ENCODE peak calls at places on chromosomes 3 and 15, in ten cellular contexts. One of them, this sample, is unnamed.
A peak's percentile ranks its signal among the peaks of the same experiment; 100 is the strongest.

GRCh38 chr3:120039642-120040610 is 54.3 kb downstream of the GSK3B start:
- DNase-seq in astrocyte of the spinal cord: no peak
- DNase-seq in kidney: no peak
- DNase-seq in mesothelial cell of epicardium: no peak
- DNase-seq in fibroblast of pulmonary artery: no peak
- DNase-seq in BJ: no peak
- DNase-seq in GM23338: peak; percentile 83
- DNase-seq in body of pancreas: no peak
- DNase-seq in astrocyte: peak; percentile 9
- DNase-seq in uterus: no peak
- DNase-seq in this sample: no peak

GRCh38 chr3:141410408-141410807 is 42.1 kb downstream of the ZBTB38 start:
- DNase-seq in astrocyte of the spinal cord: peak; percentile 70
- DNase-seq in kidney: no peak
- DNase-seq in mesothelial cell of epicardium: no peak
- DNase-seq in fibroblast of pulmonary artery: peak; percentile 94
- DNase-seq in BJ: no peak
- DNase-seq in GM23338: no peak
- DNase-seq in body of pancreas: peak; percentile 60
- DNase-seq in astrocyte: peak; percentile 55
- DNase-seq in uterus: peak; percentile 73
- DNase-seq in this sample: no peak

GRCh38 chr3:32430900-32431299 is 39.2 kb downstream of the CMTM7 start:
- DNase-seq in astrocyte of the spinal cord: no peak
- DNase-seq in kidney: no peak
- DNase-seq in mesothelial cell of epicardium: no peak
- DNase-seq in fibroblast of pulmonary artery: no peak
- DNase-seq in BJ: no peak
- DNase-seq in GM23338: no peak
- DNase-seq in body of pancreas: no peak
- DNase-seq in astrocyte: no peak
- DNase-seq in uterus: no peak
- DNase-seq in this sample: no peak

GRCh38 chr3:42192334-42193200 is 73.4 kb downstream of the CCK start:
- DNase-seq in astrocyte of the spinal cord: peak; percentile 35
- DNase-seq in kidney: no peak
- DNase-seq in mesothelial cell of epicardium: no peak
- DNase-seq in fibroblast of pulmonary artery: peak; percentile 21
- DNase-seq in BJ: no peak
- DNase-seq in GM23338: no peak
- DNase-seq in body of pancreas: no peak
- DNase-seq in astrocyte: peak; percentile 40
- DNase-seq in uterus: no peak
- DNase-seq in this sample: no peak

GRCh38 chr3:150803440-150803985 is 40.5 kb upstream of the SIAH2 start:
- DNase-seq in astrocyte of the spinal cord: no peak
- DNase-seq in kidney: no peak
- DNase-seq in mesothelial cell of epicardium: no peak
- DNase-seq in fibroblast of pulmonary artery: no peak
- DNase-seq in BJ: no peak
- DNase-seq in GM23338: peak; percentile 12
- DNase-seq in body of pancreas: no peak
- DNase-seq in astrocyte: no peak
- DNase-seq in uterus: no peak
- DNase-seq in this sample: no peak

GRCh38 chr3:3109407-3110298 is 521 bp downstream of the IL5RA start:
- DNase-seq in astrocyte of the spinal cord: no peak
- DNase-seq in kidney: no peak
- DNase-seq in mesothelial cell of epicardium: no peak
- DNase-seq in fibroblast of pulmonary artery: peak; percentile 8
- DNase-seq in BJ: no peak
- DNase-seq in GM23338: no peak
- DNase-seq in body of pancreas: no peak
- DNase-seq in astrocyte: no peak
- DNase-seq in uterus: no peak
- DNase-seq in this sample: no peak

GRCh38 chr3:59690886-59691285 is 641.1 kb upstream of the CFAP20DC start:
- DNase-seq in astrocyte of the spinal cord: no peak
- DNase-seq in kidney: no peak
- DNase-seq in mesothelial cell of epicardium: no peak
- DNase-seq in fibroblast of pulmonary artery: no peak
- DNase-seq in BJ: no peak
- DNase-seq in GM23338: no peak
- DNase-seq in body of pancreas: no peak
- DNase-seq in astrocyte: no peak
- DNase-seq in uterus: no peak
- DNase-seq in this sample: no peak

GRCh38 chr15:74906193-74906449 is 530 bp downstream of the FAM219B start:
- DNase-seq in astrocyte of the spinal cord: no peak
- DNase-seq in kidney: no peak
- DNase-seq in mesothelial cell of epicardium: no peak
- DNase-seq in fibroblast of pulmonary artery: peak; percentile 20
- DNase-seq in BJ: no peak
- DNase-seq in GM23338: peak; percentile 57
- DNase-seq in body of pancreas: peak; percentile 50
- DNase-seq in astrocyte: no peak
- DNase-seq in uterus: no peak
- DNase-seq in this sample: no peak

GRCh38 chr15:47741907-47742306 is 24.6 kb downstream of the SEMA6D start:
- DNase-seq in astrocyte of the spinal cord: no peak
- DNase-seq in kidney: no peak
- DNase-seq in mesothelial cell of epicardium: no peak
- DNase-seq in fibroblast of pulmonary artery: no peak
- DNase-seq in BJ: no peak
- DNase-seq in GM23338: no peak
- DNase-seq in body of pancreas: no peak
- DNase-seq in astrocyte: no peak
- DNase-seq in uterus: no peak
- DNase-seq in this sample: no peak

GRCh38 chr15:63094495-63094931 is 27.1 kb upstream of the LACTB start:
- DNase-seq in astrocyte of the spinal cord: peak; percentile 77
- DNase-seq in kidney: no peak
- DNase-seq in mesothelial cell of epicardium: no peak
- DNase-seq in fibroblast of pulmonary artery: peak; percentile 58
- DNase-seq in BJ: no peak
- DNase-seq in GM23338: no peak
- DNase-seq in body of pancreas: no peak
- DNase-seq in astrocyte: peak; percentile 82
- DNase-seq in uterus: no peak
- DNase-seq in this sample: no peak

GRCh38 chr3:17057316-17057715 is 172.6 kb downstream of the PLCL2 start:
- DNase-seq in astrocyte of the spinal cord: peak; percentile 56
- DNase-seq in kidney: no peak
- DNase-seq in mesothelial cell of epicardium: no peak
- DNase-seq in fibroblast of pulmonary artery: peak; percentile 13
- DNase-seq in BJ: peak; percentile 49
- DNase-seq in GM23338: no peak
- DNase-seq in body of pancreas: no peak
- DNase-seq in astrocyte: peak; percentile 46
- DNase-seq in uterus: no peak
- DNase-seq in this sample: no peak

GRCh38 chr15:70121656-70122297 is 24.1 kb upstream of the TLE3 start:
- DNase-seq in astrocyte of the spinal cord: peak; percentile 81
- DNase-seq in kidney: peak; percentile 87
- DNase-seq in mesothelial cell of epicardium: no peak
- DNase-seq in fibroblast of pulmonary artery: peak; percentile 91
- DNase-seq in BJ: no peak
- DNase-seq in GM23338: no peak
- DNase-seq in body of pancreas: peak; percentile 34
- DNase-seq in astrocyte: peak; percentile 97
- DNase-seq in uterus: peak; percentile 87
- DNase-seq in this sample: no peak

GRCh38 chr15:84865074-84865569 is 19.3 kb upstream of the SLC28A1 start:
- DNase-seq in astrocyte of the spinal cord: no peak
- DNase-seq in kidney: no peak
- DNase-seq in mesothelial cell of epicardium: no peak
- DNase-seq in fibroblast of pulmonary artery: no peak
- DNase-seq in BJ: no peak
- DNase-seq in GM23338: no peak
- DNase-seq in body of pancreas: no peak
- DNase-seq in astrocyte: no peak
- DNase-seq in uterus: no peak
- DNase-seq in this sample: no peak

GRCh38 chr15:84859651-84860050 is 24.8 kb upstream of the SLC28A1 start:
- DNase-seq in astrocyte of the spinal cord: no peak
- DNase-seq in kidney: peak; percentile 70
- DNase-seq in mesothelial cell of epicardium: no peak
- DNase-seq in fibroblast of pulmonary artery: no peak
- DNase-seq in BJ: no peak
- DNase-seq in GM23338: no peak
- DNase-seq in body of pancreas: no peak
- DNase-seq in astrocyte: no peak
- DNase-seq in uterus: no peak
- DNase-seq in this sample: no peak

GRCh38 chr15:84864429-84864795 is 20.1 kb upstream of the SLC28A1 start:
- DNase-seq in astrocyte of the spinal cord: no peak
- DNase-seq in kidney: no peak
- DNase-seq in mesothelial cell of epicardium: no peak
- DNase-seq in fibroblast of pulmonary artery: no peak
- DNase-seq in BJ: no peak
- DNase-seq in GM23338: no peak
- DNase-seq in body of pancreas: no peak
- DNase-seq in astrocyte: no peak
- DNase-seq in uterus: no peak
- DNase-seq in this sample: no peak

GRCh38 chr15:84862214-84862975 is 22.1 kb upstream of the SLC28A1 start:
- DNase-seq in astrocyte of the spinal cord: no peak
- DNase-seq in kidney: no peak
- DNase-seq in mesothelial cell of epicardium: no peak
- DNase-seq in fibroblast of pulmonary artery: no peak
- DNase-seq in BJ: no peak
- DNase-seq in GM23338: no peak
- DNase-seq in body of pancreas: no peak
- DNase-seq in astrocyte: no peak
- DNase-seq in uterus: no peak
- DNase-seq in this sample: no peak

GRCh38 chr15:84863480-84864428 is 20.7 kb upstream of the SLC28A1 start:
- DNase-seq in astrocyte of the spinal cord: no peak
- DNase-seq in kidney: no peak
- DNase-seq in mesothelial cell of epicardium: no peak
- DNase-seq in fibroblast of pulmonary artery: peak; percentile 59
- DNase-seq in BJ: no peak
- DNase-seq in GM23338: no peak
- DNase-seq in body of pancreas: no peak
- DNase-seq in astrocyte: peak; percentile 6
- DNase-seq in uterus: no peak
- DNase-seq in this sample: no peak
- TF ChIP-seq CTCF in astrocyte of the spinal cord: no peak
- TF ChIP-seq CTCF in kidney: peak; percentile 3
- TF ChIP-seq CTCF in mesothelial cell of epicardium: no peak
- TF ChIP-seq CTCF in fibroblast of pulmonary artery: peak; percentile 44
- TF ChIP-seq CTCF in BJ: peak; percentile 18
- TF ChIP-seq CTCF in GM23338: peak; percentile 35
- TF ChIP-seq CTCF in body of pancreas: no peak
- TF ChIP-seq CTCF in astrocyte: no peak
- TF ChIP-seq CTCF in uterus: peak; percentile 52
- TF ChIP-seq CTCF in this sample: no peak

DNA sequence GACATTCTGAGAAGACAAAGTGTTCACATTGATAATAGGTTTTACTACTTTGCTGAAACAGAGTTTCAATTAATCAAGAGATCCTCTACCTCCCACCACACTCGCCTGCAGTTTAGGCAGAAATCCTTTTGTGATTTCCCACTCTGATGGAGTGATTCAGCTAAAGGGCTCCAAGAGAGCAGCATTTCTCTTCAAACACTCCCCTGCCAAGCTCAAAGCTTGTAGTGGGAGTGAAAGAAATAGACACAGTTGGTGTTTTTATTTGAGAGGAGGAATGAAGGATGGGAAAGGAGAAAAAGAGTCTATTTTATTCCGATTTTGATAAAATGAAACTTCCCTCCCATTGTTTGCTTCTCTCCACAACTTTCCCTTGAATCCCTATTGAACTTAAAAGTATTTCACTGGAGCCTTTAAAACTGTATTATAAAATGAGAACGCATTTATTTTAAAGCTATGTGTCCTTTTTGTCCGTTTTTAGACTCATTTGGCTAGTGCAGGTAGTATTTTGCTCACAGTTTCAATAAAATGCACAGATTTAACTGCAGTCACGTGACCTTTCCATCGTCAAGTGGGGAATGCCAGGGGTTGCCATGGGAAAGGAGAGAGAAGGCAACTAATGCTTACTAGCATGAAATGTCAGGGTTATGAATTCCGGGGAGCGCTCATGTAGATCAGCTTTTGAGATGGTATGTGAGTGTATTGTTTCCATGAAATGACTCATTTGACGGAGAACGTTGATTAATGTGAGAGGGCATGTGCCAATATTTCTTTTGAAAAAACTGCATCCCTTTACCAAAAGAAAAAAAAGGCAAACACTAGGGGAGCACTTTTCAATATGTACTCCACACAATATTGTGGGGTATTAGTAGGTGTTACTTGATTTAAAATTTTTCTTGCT is 7.7 kb upstream of the OSBPL11 start:
- DNase-seq in astrocyte of the spinal cord: peak; percentile 54
- DNase-seq in kidney: no peak
- DNase-seq in mesothelial cell of epicardium: no peak
- DNase-seq in fibroblast of pulmonary artery: peak; percentile 90
- DNase-seq in BJ: no peak
- DNase-seq in GM23338: no peak
- DNase-seq in body of pancreas: peak; percentile 14
- DNase-seq in astrocyte: peak; percentile 83
- DNase-seq in uterus: no peak
- DNase-seq in this sample: no peak
- TF ChIP-seq CTCF in astrocyte of the spinal cord: no peak
- TF ChIP-seq CTCF in kidney: no peak
- TF ChIP-seq CTCF in mesothelial cell of epicardium: no peak
- TF ChIP-seq CTCF in fibroblast of pulmonary artery: peak; percentile 45
- TF ChIP-seq CTCF in BJ: no peak
- TF ChIP-seq CTCF in GM23338: no peak
- TF ChIP-seq CTCF in body of pancreas: peak; percentile 22
- TF ChIP-seq CTCF in astrocyte: peak; percentile 19
- TF ChIP-seq CTCF in uterus: no peak
- TF ChIP-seq CTCF in this sample: no peak

DNA sequence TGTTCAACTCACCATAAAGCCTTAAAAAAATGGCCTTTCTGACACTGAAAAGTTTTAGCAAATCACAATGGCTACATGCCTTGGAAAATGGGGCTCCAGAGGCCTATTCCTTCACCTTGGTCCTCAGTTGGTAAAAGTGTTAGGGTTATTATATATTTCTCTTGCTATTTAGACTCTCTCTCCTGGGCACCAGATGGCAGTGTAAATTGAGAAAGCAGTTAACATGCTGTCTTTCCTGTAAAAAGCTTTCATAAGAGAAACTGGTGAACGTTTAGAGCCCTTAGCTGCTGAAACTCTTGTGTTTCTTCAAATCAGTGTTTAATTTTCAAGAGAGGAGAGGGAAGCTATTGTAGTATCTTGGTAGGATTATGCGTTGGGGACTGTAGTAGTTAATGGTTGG is 89.9 kb downstream of the LRTM1 start:
- DNase-seq in astrocyte of the spinal cord: peak; percentile 54
- DNase-seq in kidney: no peak
- DNase-seq in mesothelial cell of epicardium: no peak
- DNase-seq in fibroblast of pulmonary artery: peak; percentile 18
- DNase-seq in BJ: no peak
- DNase-seq in GM23338: no peak
- DNase-seq in body of pancreas: no peak
- DNase-seq in astrocyte: no peak
- DNase-seq in uterus: no peak
- DNase-seq in this sample: no peak
- TF ChIP-seq CTCF in astrocyte of the spinal cord: peak; percentile 42
- TF ChIP-seq CTCF in kidney: no peak
- TF ChIP-seq CTCF in mesothelial cell of epicardium: no peak
- TF ChIP-seq CTCF in fibroblast of pulmonary artery: peak; percentile 20
- TF ChIP-seq CTCF in BJ: peak; percentile 48
- TF ChIP-seq CTCF in GM23338: peak; percentile 28
- TF ChIP-seq CTCF in body of pancreas: no peak
- TF ChIP-seq CTCF in astrocyte: peak; percentile 34
- TF ChIP-seq CTCF in uterus: no peak
- TF ChIP-seq CTCF in this sample: no peak

GRCh38 chr15:40038654-40039543 is at the start of gene SRP14:
- DNase-seq in astrocyte of the spinal cord: peak; percentile 94
- DNase-seq in kidney: peak; percentile 97
- DNase-seq in mesothelial cell of epicardium: peak; percentile 90
- DNase-seq in fibroblast of pulmonary artery: peak; percentile 94
- DNase-seq in BJ: peak; percentile 60
- DNase-seq in GM23338: peak; percentile 97
- DNase-seq in body of pancreas: peak; percentile 94
- DNase-seq in astrocyte: peak; percentile 88
- DNase-seq in uterus: peak; percentile 95
- DNase-seq in this sample: peak; percentile 89
- TF ChIP-seq CTCF in astrocyte of the spinal cord: no peak
- TF ChIP-seq CTCF in kidney: no peak
- TF ChIP-seq CTCF in mesothelial cell of epicardium: peak; percentile 44
- TF ChIP-seq CTCF in fibroblast of pulmonary artery: no peak
- TF ChIP-seq CTCF in BJ: no peak
- TF ChIP-seq CTCF in GM23338: no peak
- TF ChIP-seq CTCF in body of pancreas: peak; percentile 46
- TF ChIP-seq CTCF in astrocyte: no peak
- TF ChIP-seq CTCF in uterus: peak; percentile 59
- TF ChIP-seq CTCF in this sample: no peak

This sample was measured in activated B cell treated with CpG ODN at 0.5 μM for 24 hours.